ENCODE peak calls at places on chromosome 4, in seven cellular contexts. T, E, H, Q, Y, L and P are unnamed samples.

GRCh38 chr4:176123710-176124407 is 58.2 kb downstream of the WDR17 start:
- DNase-seq in T (peak), E (peak), H (peak), Q (peak), Y (peak), L (peak), P (peak)

GRCh38 chr4:47160095-47160494 is 128.7 kb downstream of the GABRB1 start:
- DNase-seq in T (no peak), E (peak), H (no peak), Q (no peak), Y (no peak), L (no peak), P (peak)

GRCh38 chr4:87044511-87045369 is 109.9 kb downstream of the AFF1 start:
- DNase-seq in T (no peak), E (no peak), H (no peak), Q (no peak), Y (no peak), L (no peak), P (no peak)

GRCh38 chr4:124936427-124936826 is 223.9 kb upstream of the ANKRD50 start:
- DNase-seq in T (no peak), E (peak), H (no peak), Q (peak), Y (no peak), L (no peak), P (peak)

GRCh38 chr4:15964159-15964558 is 1.2 kb upstream of the FGFBP2 start:
- DNase-seq in T (peak), E (no peak), H (no peak), Q (no peak), Y (no peak), L (peak), P (no peak)

GRCh38 chr4:8235224-8235623 is 34.3 kb upstream of the HTRA3 start:
- DNase-seq in T (no peak), E (no peak), H (no peak), Q (no peak), Y (no peak), L (no peak), P (no peak)

GRCh38 chr4:88857588-88857987 is 160.0 kb upstream of the NAP1L5 start:
- DNase-seq in T (no peak), E (peak), H (no peak), Q (no peak), Y (no peak), L (no peak), P (no peak)

GRCh38 chr4:150723727-150724411 is 141.9 kb downstream of the MAB21L2 start:
- DNase-seq in T (no peak), E (no peak), H (no peak), Q (no peak), Y (no peak), L (no peak), P (no peak)

GRCh38 chr4:17098946-17099345 is 200.5 kb upstream of the LDB2 start:
- DNase-seq in T (no peak), E (no peak), H (no peak), Q (no peak), Y (no peak), L (no peak), P (no peak)

GRCh38 chr4:81021526-81021944 is 9.0 kb upstream of the BMP3 start:
- DNase-seq in T (no peak), E (no peak), H (no peak), Q (no peak), Y (no peak), L (no peak), P (no peak)

GRCh38 chr4:175891863-175892262 is 79.8 kb upstream of the GPM6A start:
- DNase-seq in T (no peak), E (peak), H (no peak), Q (no peak), Y (no peak), L (peak), P (peak)

GRCh38 chr4:70269674-70270073 is 27.3 kb downstream of the CSN3 start:
- DNase-seq in T (no peak), E (no peak), H (no peak), Q (no peak), Y (no peak), L (no peak), P (peak)

GRCh38 chr4:88788424-88788823 is 90.8 kb upstream of the NAP1L5 start:
- DNase-seq in T (no peak), E (no peak), H (no peak), Q (no peak), Y (no peak), L (no peak), P (no peak)

GRCh38 chr4:140004580-140005314 is 149.2 kb downstream of the MAML3 start:
- DNase-seq in T (peak), E (peak), H (no peak), Q (peak), Y (no peak), L (no peak), P (peak)

GRCh38 chr4:54902261-54902660 is 223.1 kb downstream of the KDR start:
- DNase-seq in T (no peak), E (peak), H (no peak), Q (peak), Y (peak), L (no peak), P (peak)

GRCh38 chr4:88569944-88570455 is 22.3 kb upstream of the HERC3 start:
- DNase-seq in T (no peak), E (peak), H (no peak), Q (no peak), Y (no peak), L (no peak), P (no peak)

GRCh38 chr4:114727426-114727825 is 128.8 kb downstream of the UGT8 start:
- DNase-seq in T (no peak), E (no peak), H (no peak), Q (no peak), Y (no peak), L (peak), P (no peak)

GRCh38 chr4:139886798-139887197 is 221.2 kb downstream of the MGST2 start:
- DNase-seq in T (no peak), E (no peak), H (no peak), Q (no peak), Y (no peak), L (no peak), P (no peak)

GRCh38 chr4:87260477-87260876 is 40.1 kb upstream of the KLHL8 start:
- DNase-seq in T (no peak), E (no peak), H (no peak), Q (no peak), Y (no peak), L (no peak), P (no peak)

GRCh38 chr4:82984459-82984858 is 26.2 kb downstream of the LIN54 start:
- DNase-seq in T (no peak), E (peak), H (no peak), Q (peak), Y (peak), L (no peak), P (peak)

GRCh38 chr4:8176547-8177399 is 18.2 kb upstream of the ABLIM2 start:
- DNase-seq in T (peak), E (peak), H (no peak), Q (peak), Y (peak), L (peak), P (peak)

GRCh38 chr4:4182835-4183568 is 43.7 kb downstream of the OTOP1 start:
- DNase-seq in T (peak), E (no peak), H (peak), Q (peak), Y (peak), L (peak), P (peak)

GRCh38 chr4:113958766-113959540 is 20.5 kb downstream of the ARSJ start:
- DNase-seq in T (no peak), E (peak), H (no peak), Q (no peak), Y (peak), L (no peak), P (peak)

GRCh38 chr4:118557298-118557851 is 127.8 kb upstream of the METTL14 start:
- DNase-seq in T (no peak), E (peak), H (no peak), Q (peak), Y (peak), L (no peak), P (peak)

GRCh38 chr4:187664011-187664410 is 331.6 kb upstream of the ZFP42 start:
- DNase-seq in T (no peak), E (no peak), H (no peak), Q (no peak), Y (no peak), L (no peak), P (no peak)

GRCh38 chr4:8171941-8172924 is 13.6 kb upstream of the ABLIM2 start:
- DNase-seq in T (no peak), E (no peak), H (peak), Q (no peak), Y (no peak), L (no peak), P (no peak)

GRCh38 chr4:147831452-147832192 is 99.7 kb downstream of the ARHGAP10 start:
- DNase-seq in T (no peak), E (peak), H (no peak), Q (peak), Y (peak), L (no peak), P (peak)

GRCh38 chr4:82139287-82139686 is 234.5 kb downstream of the HNRNPD start:
- DNase-seq in T (no peak), E (no peak), H (no peak), Q (no peak), Y (no peak), L (no peak), P (no peak)

GRCh38 chr4:8181844-8182243 is 17.2 kb upstream of the SH3TC1 start:
- DNase-seq in T (no peak), E (no peak), H (no peak), Q (no peak), Y (no peak), L (no peak), P (no peak)

GRCh38 chr4:82599336-82599735 is 37.5 kb upstream of the TMEM150C start:
- DNase-seq in T (no peak), E (no peak), H (no peak), Q (no peak), Y (no peak), L (peak), P (no peak)

GRCh38 chr4:40395908-40396806 is 61.0 kb downstream of the CHRNA9 start:
- DNase-seq in T (no peak), E (peak), H (no peak), Q (no peak), Y (peak), L (no peak), P (peak)

GRCh38 chr4:31575504-31575903 is 855.3 kb downstream of the PCDH7 start:
- DNase-seq in T (no peak), E (no peak), H (no peak), Q (no peak), Y (no peak), L (no peak), P (no peak)

GRCh38 chr4:76831475-76832390 is 66.2 kb downstream of the SOWAHB start:
- DNase-seq in T (no peak), E (no peak), H (no peak), Q (no peak), Y (no peak), L (no peak), P (peak)

GRCh38 chr4:151561551-151562256 is 152.7 kb downstream of the FHIP1A start:
- DNase-seq in T (no peak), E (peak), H (no peak), Q (no peak), Y (no peak), L (no peak), P (peak)

GRCh38 chr4:173288698-173289350 is 45.3 kb downstream of the HMGB2 start:
- DNase-seq in T (no peak), E (no peak), H (no peak), Q (no peak), Y (no peak), L (no peak), P (peak)

GRCh38 chr4:4502694-4503311 is 39.0 kb downstream of the STX18 start:
- DNase-seq in T (no peak), E (peak), H (no peak), Q (no peak), Y (no peak), L (no peak), P (peak)

GRCh38 chr4:17561195-17561909 is 15.6 kb upstream of the LAP3 start:
- DNase-seq in T (no peak), E (peak), H (no peak), Q (peak), Y (no peak), L (no peak), P (peak)

GRCh38 chr4:127012549-127012948 is 620.2 kb upstream of the INTU start:
- DNase-seq in T (no peak), E (peak), H (no peak), Q (no peak), Y (no peak), L (no peak), P (peak)

GRCh38 chr4:150418757-150419410 is 163.1 kb upstream of the MAB21L2 start:
- DNase-seq in T (no peak), E (no peak), H (no peak), Q (no peak), Y (no peak), L (no peak), P (no peak)

GRCh38 chr4:105113800-105114199 is 32.9 kb upstream of the TET2 start:
- DNase-seq in T (no peak), E (peak), H (peak), Q (no peak), Y (no peak), L (no peak), P (peak)